ENCODE peak calls at places on chromosomes 4 and X, in nine cellular contexts. One of them, this sample, is unnamed.

GRCh38 chr4:36402008-36402758 is 120.8 kb downstream of the DTHD1 start:
- DNase-seq in cardiac fibroblast: no peak
- DNase-seq in dorsolateral prefrontal cortex: no peak
- DNase-seq in HFF-Myc: no peak
- DNase-seq in fibroblast of mammary gland: no peak
- DNase-seq in heart left ventricle: no peak
- DNase-seq in endodermal cell: no peak
- DNase-seq in mammary epithelial cell: no peak
- DNase-seq in PC-3: no peak
- DNase-seq in this sample: no peak

GRCh38 chrX:103155201-103155600 is 59.7 kb upstream of the BEX4 start:
- DNase-seq in cardiac fibroblast: peak; percentile 45
- DNase-seq in dorsolateral prefrontal cortex: no peak
- DNase-seq in HFF-Myc: no peak
- DNase-seq in fibroblast of mammary gland: peak; percentile 44
- DNase-seq in heart left ventricle: no peak
- DNase-seq in endodermal cell: no peak
- DNase-seq in mammary epithelial cell: no peak
- DNase-seq in PC-3: no peak
- DNase-seq in this sample: peak; percentile 9

GRCh38 chr4:10013722-10014121 is 7.6 kb downstream of the SLC2A9 start:
- DNase-seq in cardiac fibroblast: peak; percentile 57
- DNase-seq in dorsolateral prefrontal cortex: no peak
- DNase-seq in HFF-Myc: no peak
- DNase-seq in fibroblast of mammary gland: peak; percentile 25
- DNase-seq in heart left ventricle: peak; percentile 46
- DNase-seq in endodermal cell: peak; percentile 94
- DNase-seq in mammary epithelial cell: peak; percentile 43
- DNase-seq in PC-3: peak; percentile 64
- DNase-seq in this sample: peak; percentile 72

GRCh38 chr4:185204238-185204910 is 574 bp upstream of the CFAP97 start:
- DNase-seq in cardiac fibroblast: peak; percentile 31
- DNase-seq in dorsolateral prefrontal cortex: no peak
- DNase-seq in HFF-Myc: no peak
- DNase-seq in fibroblast of mammary gland: peak; percentile 43
- DNase-seq in heart left ventricle: no peak
- DNase-seq in endodermal cell: no peak
- DNase-seq in mammary epithelial cell: peak; percentile 42
- DNase-seq in PC-3: peak; percentile 41
- DNase-seq in this sample: peak; percentile 41

GRCh38 chr4:176631611-176632010 is 161.1 kb downstream of the VEGFC start:
- DNase-seq in cardiac fibroblast: no peak
- DNase-seq in dorsolateral prefrontal cortex: no peak
- DNase-seq in HFF-Myc: no peak
- DNase-seq in fibroblast of mammary gland: peak; percentile 37
- DNase-seq in heart left ventricle: no peak
- DNase-seq in endodermal cell: no peak
- DNase-seq in mammary epithelial cell: no peak
- DNase-seq in PC-3: no peak
- DNase-seq in this sample: no peak

GRCh38 chr4:106314960-106315359 is 1.0 kb downstream of the TBCK start:
- DNase-seq in cardiac fibroblast: no peak
- DNase-seq in dorsolateral prefrontal cortex: no peak
- DNase-seq in HFF-Myc: no peak
- DNase-seq in fibroblast of mammary gland: no peak
- DNase-seq in heart left ventricle: no peak
- DNase-seq in endodermal cell: no peak
- DNase-seq in mammary epithelial cell: no peak
- DNase-seq in PC-3: no peak
- DNase-seq in this sample: no peak

GRCh38 chrX:24435038-24435437 is 30.0 kb upstream of the PDK3 start:
- DNase-seq in cardiac fibroblast: no peak
- DNase-seq in dorsolateral prefrontal cortex: no peak
- DNase-seq in HFF-Myc: no peak
- DNase-seq in fibroblast of mammary gland: no peak
- DNase-seq in heart left ventricle: no peak
- DNase-seq in endodermal cell: no peak
- DNase-seq in mammary epithelial cell: no peak
- DNase-seq in PC-3: no peak
- DNase-seq in this sample: no peak

GRCh38 chr4:3872834-3873313 is 106.7 kb downstream of the ADRA2C start:
- DNase-seq in cardiac fibroblast: no peak
- DNase-seq in dorsolateral prefrontal cortex: no peak
- DNase-seq in HFF-Myc: no peak
- DNase-seq in fibroblast of mammary gland: no peak
- DNase-seq in heart left ventricle: no peak
- DNase-seq in endodermal cell: peak; percentile 70
- DNase-seq in mammary epithelial cell: no peak
- DNase-seq in PC-3: no peak
- DNase-seq in this sample: no peak

GRCh38 chr4:56668267-56668666 is 12.8 kb downstream of the HOPX start:
- DNase-seq in cardiac fibroblast: peak; percentile 43
- DNase-seq in dorsolateral prefrontal cortex: no peak
- DNase-seq in HFF-Myc: no peak
- DNase-seq in fibroblast of mammary gland: peak; percentile 55
- DNase-seq in heart left ventricle: no peak
- DNase-seq in endodermal cell: peak; percentile 75
- DNase-seq in mammary epithelial cell: no peak
- DNase-seq in PC-3: peak; percentile 38
- DNase-seq in this sample: peak; percentile 54

GRCh38 chr4:14719053-14719452 is 283.2 kb upstream of the CPEB2 start:
- DNase-seq in cardiac fibroblast: peak; percentile 77
- DNase-seq in dorsolateral prefrontal cortex: no peak
- DNase-seq in HFF-Myc: no peak
- DNase-seq in fibroblast of mammary gland: peak; percentile 72
- DNase-seq in heart left ventricle: no peak
- DNase-seq in endodermal cell: peak; percentile 52
- DNase-seq in mammary epithelial cell: peak; percentile 31
- DNase-seq in PC-3: peak; percentile 78
- DNase-seq in this sample: peak; percentile 82

GRCh38 chr4:148834804-148835598 is 392.8 kb upstream of the NR3C2 start:
- DNase-seq in cardiac fibroblast: peak; percentile 86
- DNase-seq in dorsolateral prefrontal cortex: no peak
- DNase-seq in HFF-Myc: no peak
- DNase-seq in fibroblast of mammary gland: peak; percentile 47
- DNase-seq in heart left ventricle: no peak
- DNase-seq in endodermal cell: no peak
- DNase-seq in mammary epithelial cell: peak; percentile 40
- DNase-seq in PC-3: peak; percentile 47
- DNase-seq in this sample: peak; percentile 78

GRCh38 chr4:109953556-109953955 is 40.9 kb downstream of the EGF start:
- DNase-seq in cardiac fibroblast: no peak
- DNase-seq in dorsolateral prefrontal cortex: no peak
- DNase-seq in HFF-Myc: no peak
- DNase-seq in fibroblast of mammary gland: no peak
- DNase-seq in heart left ventricle: no peak
- DNase-seq in endodermal cell: no peak
- DNase-seq in mammary epithelial cell: no peak
- DNase-seq in PC-3: no peak
- DNase-seq in this sample: peak; percentile 24

GRCh38 chr4:114598191-114599121 is at the start of gene UGT8:
- DNase-seq in cardiac fibroblast: peak; percentile 2
- DNase-seq in dorsolateral prefrontal cortex: peak; percentile 78
- DNase-seq in HFF-Myc: peak; percentile 2
- DNase-seq in fibroblast of mammary gland: peak; percentile 6
- DNase-seq in heart left ventricle: peak; percentile 25
- DNase-seq in endodermal cell: peak; percentile 89
- DNase-seq in mammary epithelial cell: peak; percentile 32
- DNase-seq in PC-3: peak; percentile 34
- DNase-seq in this sample: peak; percentile 29

GRCh38 chrX:1244164-1245076 is 24.2 kb upstream of the CSF2RA start:
- DNase-seq in cardiac fibroblast: no peak
- DNase-seq in dorsolateral prefrontal cortex: no peak
- DNase-seq in HFF-Myc: no peak
- DNase-seq in fibroblast of mammary gland: no peak
- DNase-seq in heart left ventricle: no peak
- DNase-seq in endodermal cell: peak; percentile 93
- DNase-seq in mammary epithelial cell: no peak
- DNase-seq in PC-3: peak; percentile 6
- DNase-seq in this sample: no peak

GRCh38 chr4:10203851-10204250 is 87.3 kb upstream of the WDR1 start:
- DNase-seq in cardiac fibroblast: no peak
- DNase-seq in dorsolateral prefrontal cortex: no peak
- DNase-seq in HFF-Myc: no peak
- DNase-seq in fibroblast of mammary gland: no peak
- DNase-seq in heart left ventricle: no peak
- DNase-seq in endodermal cell: no peak
- DNase-seq in mammary epithelial cell: no peak
- DNase-seq in PC-3: no peak
- DNase-seq in this sample: no peak

GRCh38 chrX:57821703-57822375 is 88.4 kb downstream of the ZXDA start:
- DNase-seq in cardiac fibroblast: peak; percentile 76
- DNase-seq in dorsolateral prefrontal cortex: no peak
- DNase-seq in HFF-Myc: peak; percentile 16
- DNase-seq in fibroblast of mammary gland: peak; percentile 65
- DNase-seq in heart left ventricle: no peak
- DNase-seq in endodermal cell: peak; percentile 43
- DNase-seq in mammary epithelial cell: peak; percentile 35
- DNase-seq in PC-3: peak; percentile 75
- DNase-seq in this sample: peak; percentile 60

GRCh38 chr4:82704156-82704555 is 94.4 kb downstream of the SCD5 start:
- DNase-seq in cardiac fibroblast: peak; percentile 49
- DNase-seq in dorsolateral prefrontal cortex: no peak
- DNase-seq in HFF-Myc: no peak
- DNase-seq in fibroblast of mammary gland: peak; percentile 65
- DNase-seq in heart left ventricle: no peak
- DNase-seq in endodermal cell: peak; percentile 20
- DNase-seq in mammary epithelial cell: no peak
- DNase-seq in PC-3: no peak
- DNase-seq in this sample: no peak

GRCh38 chrX:79366888-79367749 is at the start of gene ITM2A:
- DNase-seq in cardiac fibroblast: peak; percentile 2
- DNase-seq in dorsolateral prefrontal cortex: no peak
- DNase-seq in HFF-Myc: no peak
- DNase-seq in fibroblast of mammary gland: peak; percentile 5
- DNase-seq in heart left ventricle: peak; percentile 38
- DNase-seq in endodermal cell: peak; percentile 83
- DNase-seq in mammary epithelial cell: peak; percentile 19
- DNase-seq in PC-3: no peak
- DNase-seq in this sample: peak; percentile 0
- H3K4me3 ChIP-seq in cardiac fibroblast: peak within 1 kb of the TSS; percentile 19
- H3K4me3 ChIP-seq in dorsolateral prefrontal cortex: peak within 1 kb of the TSS; percentile 50
- H3K4me3 ChIP-seq in HFF-Myc: no peak within 1 kb of the TSS
- H3K4me3 ChIP-seq in fibroblast of mammary gland: peak within 1 kb of the TSS; percentile 22
- H3K4me3 ChIP-seq in heart left ventricle: peak within 1 kb of the TSS; percentile 55
- H3K4me3 ChIP-seq in endodermal cell: peak within 1 kb of the TSS; percentile 83
- H3K4me3 ChIP-seq in mammary epithelial cell: peak within 1 kb of the TSS; percentile 40
- H3K4me3 ChIP-seq in PC-3: no peak within 1 kb of the TSS
- H3K4me3 ChIP-seq in this sample: no peak within 1 kb of the TSS

DNA sequence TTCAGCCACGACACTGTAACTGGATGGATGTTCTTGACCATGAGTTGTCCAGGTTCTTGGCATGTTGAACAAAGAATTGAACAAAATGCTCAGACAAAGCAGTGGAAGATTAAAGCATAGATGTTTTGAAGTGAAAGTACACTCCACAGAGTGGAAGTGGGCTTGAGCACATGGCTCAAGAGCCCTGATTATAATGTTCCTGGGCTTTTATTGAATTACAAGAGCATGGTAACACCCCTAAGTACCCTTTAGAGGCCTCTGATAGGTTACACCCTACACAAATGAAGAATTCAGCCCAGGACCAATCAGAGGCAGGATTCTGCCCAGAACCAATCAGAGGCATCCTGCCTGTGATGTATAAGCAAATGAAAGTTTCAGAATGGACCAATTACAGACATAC is 33.5 kb downstream of the SLC10A6 start:
- DNase-seq in cardiac fibroblast: no peak
- DNase-seq in dorsolateral prefrontal cortex: no peak
- DNase-seq in HFF-Myc: no peak
- DNase-seq in fibroblast of mammary gland: no peak
- DNase-seq in heart left ventricle: no peak
- DNase-seq in endodermal cell: no peak
- DNase-seq in mammary epithelial cell: no peak
- DNase-seq in PC-3: no peak
- DNase-seq in this sample: no peak
- H3K4me3 ChIP-seq in cardiac fibroblast: no peak overlapping the region
- H3K4me3 ChIP-seq in dorsolateral prefrontal cortex: no peak overlapping the region
- H3K4me3 ChIP-seq in HFF-Myc: no peak overlapping the region
- H3K4me3 ChIP-seq in fibroblast of mammary gland: no peak overlapping the region
- H3K4me3 ChIP-seq in heart left ventricle: no peak overlapping the region
- H3K4me3 ChIP-seq in endodermal cell: no peak overlapping the region
- H3K4me3 ChIP-seq in mammary epithelial cell: no peak overlapping the region
- H3K4me3 ChIP-seq in PC-3: no peak overlapping the region
- H3K4me3 ChIP-seq in this sample: no peak overlapping the region

DNA sequence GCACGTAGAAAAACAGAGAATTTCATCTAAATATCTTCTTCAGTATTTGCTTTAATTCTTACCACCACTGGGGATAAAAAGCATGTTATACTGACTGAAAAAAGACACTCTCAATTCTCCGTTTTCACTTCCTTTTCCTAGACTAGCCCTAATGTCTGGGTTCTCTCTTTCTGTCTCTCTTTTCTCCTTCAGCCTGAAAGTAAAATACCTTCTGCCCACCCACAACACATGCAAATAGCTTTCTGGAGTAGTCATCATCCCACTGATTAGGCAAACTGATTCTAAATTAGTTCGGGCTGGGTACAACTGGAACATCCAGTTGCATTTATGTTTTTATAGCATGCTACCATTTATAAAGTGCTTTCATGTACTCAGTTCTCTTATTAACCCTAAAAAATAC is 142.4 kb upstream of the ANKRD50 start:
- DNase-seq in cardiac fibroblast: peak; percentile 41
- DNase-seq in dorsolateral prefrontal cortex: no peak
- DNase-seq in HFF-Myc: no peak
- DNase-seq in fibroblast of mammary gland: peak; percentile 48
- DNase-seq in heart left ventricle: no peak
- DNase-seq in endodermal cell: no peak
- DNase-seq in mammary epithelial cell: peak; percentile 32
- DNase-seq in PC-3: no peak
- DNase-seq in this sample: peak; percentile 27
- H3K4me3 ChIP-seq in cardiac fibroblast: no peak overlapping the region
- H3K4me3 ChIP-seq in dorsolateral prefrontal cortex: no peak overlapping the region
- H3K4me3 ChIP-seq in HFF-Myc: no peak overlapping the region
- H3K4me3 ChIP-seq in fibroblast of mammary gland: no peak overlapping the region
- H3K4me3 ChIP-seq in heart left ventricle: no peak overlapping the region
- H3K4me3 ChIP-seq in endodermal cell: no peak overlapping the region
- H3K4me3 ChIP-seq in mammary epithelial cell: no peak overlapping the region
- H3K4me3 ChIP-seq in PC-3: no peak overlapping the region
- H3K4me3 ChIP-seq in this sample: no peak overlapping the region

GRCh38 chr4:48649505-48649904 is 130.6 kb downstream of the FRYL start:
- DNase-seq in cardiac fibroblast: no peak
- DNase-seq in dorsolateral prefrontal cortex: no peak
- DNase-seq in HFF-Myc: no peak
- DNase-seq in fibroblast of mammary gland: no peak
- DNase-seq in heart left ventricle: no peak
- DNase-seq in endodermal cell: no peak
- DNase-seq in mammary epithelial cell: no peak
- DNase-seq in PC-3: no peak
- DNase-seq in this sample: no peak

GRCh38 chr4:48651869-48652447 is 128.1 kb downstream of the FRYL start:
- DNase-seq in cardiac fibroblast: peak; percentile 64
- DNase-seq in dorsolateral prefrontal cortex: no peak
- DNase-seq in HFF-Myc: peak; percentile 66
- DNase-seq in fibroblast of mammary gland: peak; percentile 88
- DNase-seq in heart left ventricle: no peak
- DNase-seq in endodermal cell: no peak
- DNase-seq in mammary epithelial cell: peak; percentile 87
- DNase-seq in PC-3: no peak
- DNase-seq in this sample: peak; percentile 82

GRCh38 chr4:48653217-48654014 is 126.7 kb downstream of the FRYL start:
- DNase-seq in cardiac fibroblast: peak; percentile 73
- DNase-seq in dorsolateral prefrontal cortex: peak; percentile 83
- DNase-seq in HFF-Myc: no peak
- DNase-seq in fibroblast of mammary gland: peak; percentile 82
- DNase-seq in heart left ventricle: peak; percentile 69
- DNase-seq in endodermal cell: peak; percentile 66
- DNase-seq in mammary epithelial cell: no peak
- DNase-seq in PC-3: no peak
- DNase-seq in this sample: no peak

GRCh38 chr4:48654015-48654664 is 125.9 kb downstream of the FRYL start:
- DNase-seq in cardiac fibroblast: peak; percentile 43
- DNase-seq in dorsolateral prefrontal cortex: no peak
- DNase-seq in HFF-Myc: no peak
- DNase-seq in fibroblast of mammary gland: peak; percentile 47
- DNase-seq in heart left ventricle: no peak
- DNase-seq in endodermal cell: no peak
- DNase-seq in mammary epithelial cell: no peak
- DNase-seq in PC-3: no peak
- DNase-seq in this sample: no peak
- H3K4me3 ChIP-seq in cardiac fibroblast: no peak overlapping the region
- H3K4me3 ChIP-seq in dorsolateral prefrontal cortex: peak overlapping the region; percentile 42
- H3K4me3 ChIP-seq in HFF-Myc: no peak overlapping the region
- H3K4me3 ChIP-seq in fibroblast of mammary gland: no peak overlapping the region
- H3K4me3 ChIP-seq in heart left ventricle: peak overlapping the region; percentile 29
- H3K4me3 ChIP-seq in endodermal cell: no peak overlapping the region
- H3K4me3 ChIP-seq in mammary epithelial cell: no peak overlapping the region
- H3K4me3 ChIP-seq in PC-3: no peak overlapping the region
- H3K4me3 ChIP-seq in this sample: no peak overlapping the region